ENCODE peak calls at places on chromosomes 11 and 22, in nine cellular contexts. M is breast epithelium, A is esophagus muscularis mucosa, Y is stomach, E is tibial nerve, X is adrenal gland, V is heart left ventricle, J is IMR-90, W is HCT116. D is an unnamed sample.

GRCh38 chr11:103338621-103339484 is 229.6 kb downstream of the DYNC2H1 start:
- DNase-seq in W (no peak), M (no peak), E (no peak), V (no peak), X (no peak), A (no peak), Y (no peak), J (peak; percentile 66), D (no peak)

GRCh38 chr11:82676483-82677094 is 57.1 kb downstream of the FAM181B start:
- DNase-seq in X (no peak), M (no peak), Y (no peak), A (no peak), E (no peak), V (no peak), W (no peak), J (no peak), D (no peak)

GRCh38 chr11:108565653-108566052 is 27.9 kb downstream of the EXPH5 start:
- DNase-seq in Y (peak; percentile 36), M (no peak), V (no peak), J (no peak), X (no peak), W (no peak), E (no peak), A (no peak), D (no peak)

GRCh38 chr11:5196731-5197130 is 3.8 kb downstream of the OR51V1 start:
- DNase-seq in W (no peak), A (no peak), E (no peak), X (no peak), M (no peak), V (no peak), J (peak; percentile 10), Y (no peak), D (no peak)

GRCh38 chr11:67600324-67601029 is 6.3 kb upstream of the NDUFV1 start:
- DNase-seq in M (no peak), W (no peak), E (no peak), X (no peak), Y (no peak), V (no peak), J (no peak), A (no peak), D (no peak)

GRCh38 chr11:92826136-92826535 is 143.3 kb upstream of the MTNR1B start:
- DNase-seq in X (no peak), J (peak; percentile 64), V (no peak), A (no peak), E (no peak), Y (no peak), W (no peak), M (no peak), D (no peak)

GRCh38 chr11:75667268-75667830 is 1.5 kb downstream of the MAP6 start:
- DNase-seq in E (no peak), M (no peak), W (no peak), Y (peak; percentile 36), J (no peak), V (no peak), A (no peak), X (peak; percentile 55), D (no peak)

GRCh38 chr11:111382451-111382850 is 3.4 kb upstream of the POU2AF1 start:
- DNase-seq in V (no peak), J (no peak), M (no peak), X (no peak), Y (no peak), W (no peak), E (no peak), A (no peak), D (no peak)

GRCh38 chr11:111183706-111184105 is 61.8 kb upstream of the POU2AF2 start:
- DNase-seq in J (peak; percentile 42), Y (no peak), M (no peak), A (no peak), X (no peak), E (no peak), V (no peak), W (no peak), D (no peak)

GRCh38 chr11:24679686-24680318 is 182.9 kb downstream of the LUZP2 start:
- DNase-seq in E (no peak), Y (no peak), W (no peak), V (no peak), J (peak; percentile 22), M (no peak), A (no peak), X (no peak), D (no peak)

GRCh38 chr11:62140302-62141110 is 16.7 kb downstream of the INCENP start:
- DNase-seq in E (no peak), X (no peak), W (no peak), A (no peak), V (no peak), J (no peak), M (no peak), Y (peak; percentile 11), D (no peak)

GRCh38 chr11:70771099-70771885 is 373.0 kb downstream of the CTTN start:
- DNase-seq in J (no peak), Y (no peak), M (no peak), A (no peak), W (no peak), E (no peak), X (no peak), V (no peak), D (no peak)

GRCh38 chr11:107102692-107103463 is 84.6 kb upstream of the GUCY1A2 start:
- DNase-seq in A (no peak), J (no peak), Y (no peak), M (no peak), X (peak; percentile 49), E (no peak), W (no peak), V (no peak), D (peak; percentile 28)

GRCh38 chr22:22110548-22111266 is 128.1 kb upstream of the TOP3B start:
- DNase-seq in M (no peak), J (peak; percentile 78), E (no peak), V (peak; percentile 56), A (no peak), X (peak; percentile 25), W (peak; percentile 46), Y (no peak), D (no peak)

GRCh38 chr22:18987765-18988164 is 51.7 kb upstream of the PRODH start:
- DNase-seq in Y (no peak), A (no peak), X (no peak), W (no peak), E (no peak), M (peak; percentile 41), J (no peak), V (no peak), D (no peak)

GRCh38 chr11:132278801-132279574 is 908.6 kb downstream of the NTM start:
- DNase-seq in W (no peak), V (no peak), Y (no peak), A (no peak), X (no peak), J (peak; percentile 72), E (peak; percentile 12), M (no peak), D (no peak)

GRCh38 chr11:23112987-23113886 is 253.0 kb upstream of the CCDC179 start:
- DNase-seq in Y (peak; percentile 57), J (peak; percentile 63), X (peak; percentile 36), E (no peak), V (peak; percentile 29), W (no peak), A (no peak), M (no peak), D (no peak)

GRCh38 chr11:67275606-67276409 is 9.5 kb downstream of the GRK2 start:
- DNase-seq in M (no peak), E (no peak), X (peak; percentile 15), J (no peak), A (no peak), Y (no peak), V (peak; percentile 49), W (no peak), D (no peak)

DNA sequence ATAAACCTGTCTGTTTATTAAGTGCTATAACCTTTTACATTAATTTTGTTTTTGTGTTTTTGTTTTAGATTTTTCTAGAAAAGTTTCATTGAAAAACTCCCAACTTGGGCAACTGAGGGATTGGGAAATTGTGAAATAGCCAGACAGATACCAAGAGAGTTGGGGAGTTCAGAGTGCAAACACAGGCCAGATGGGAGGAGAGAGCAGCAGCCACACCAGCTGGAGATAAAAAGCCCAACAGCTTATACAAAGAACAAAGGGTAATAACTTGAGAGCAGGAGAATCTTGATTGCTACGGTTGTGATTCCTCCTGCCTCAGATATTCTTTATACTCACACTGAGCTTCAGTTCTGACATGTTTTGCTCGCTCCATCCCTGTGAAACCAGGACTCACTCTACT is 1642.2 kb downstream of the LRRC4C start:
- DNase-seq in X (no peak), M (no peak), A (no peak), J (no peak), E (no peak), Y (no peak), V (no peak), W (no peak), D (no peak)
- TF ChIP-seq POLR2A in X (no peak), M (no peak), A (no peak), J (no peak), E (no peak), Y (no peak), V (no peak), W (no peak), D (no peak)

DNA sequence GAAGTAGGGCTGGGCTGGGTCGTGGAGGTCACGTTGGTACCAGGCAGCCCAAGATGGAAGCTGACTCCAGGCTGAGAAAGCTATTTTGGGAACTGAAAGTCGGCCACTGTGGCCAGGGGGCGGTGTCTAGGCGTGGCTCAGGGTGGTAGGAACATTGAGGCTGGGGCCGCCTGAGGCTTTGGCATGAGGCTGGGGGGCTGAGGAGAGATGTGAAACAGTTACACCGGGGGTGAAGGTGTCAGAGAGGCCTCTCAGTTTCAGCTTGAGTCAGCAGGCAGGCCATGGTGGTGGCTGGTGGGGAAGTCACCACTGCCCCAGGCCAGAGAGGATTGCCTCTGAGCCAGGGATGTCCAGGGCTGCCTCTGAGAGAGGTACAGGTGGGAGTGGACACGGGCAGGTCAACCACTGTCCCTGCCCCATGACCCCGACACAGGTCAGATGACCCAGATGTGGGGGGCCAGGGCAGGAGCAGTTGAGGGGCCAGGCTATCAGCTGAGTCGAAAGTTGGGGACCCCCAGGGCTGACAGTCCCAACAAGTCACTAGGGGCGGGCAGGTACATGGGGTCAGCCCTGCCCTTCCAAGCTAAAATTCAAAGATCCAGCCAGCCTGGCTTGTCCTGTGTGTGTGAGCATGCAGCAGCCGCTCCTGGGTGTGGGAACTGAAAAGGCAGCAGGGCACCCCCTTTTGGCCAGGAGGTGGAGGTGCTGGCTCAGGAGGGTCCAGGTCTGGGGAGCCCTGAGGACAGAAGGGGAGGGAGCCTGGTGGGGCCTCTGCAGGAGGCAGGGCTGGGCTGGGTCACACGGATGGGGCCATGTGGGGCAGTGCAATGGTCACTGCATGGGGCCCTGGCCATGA is 7.2 kb downstream of the KCNK7 start:
- DNase-seq in V (peak; percentile 76), X (peak; percentile 77), M (no peak), A (no peak), E (no peak), W (no peak), J (peak; percentile 32), Y (peak; percentile 80), D (peak; percentile 80)
- TF ChIP-seq CTCF in V (peak; percentile 66), X (peak; percentile 39), M (peak; percentile 20), A (peak; percentile 32), E (peak; percentile 44), W (peak; percentile 77), J (peak; percentile 46), Y (peak; percentile 36), D (peak; percentile 70)

GRCh38 chr11:44936951-44937543 is 13.6 kb downstream of the TP53I11 start:
- DNase-seq in Y (no peak), J (no peak), A (no peak), V (no peak), X (no peak), M (no peak), W (no peak), E (no peak), D (no peak)
- H3K4me1 ChIP-seq in Y (peaks cover 23% of the 10 kb centered on the region), J (no peaks in the 10 kb centered on the region), A (peaks cover 46% of the 10 kb centered on the region), V (peaks cover 35% of the 10 kb centered on the region), X (no peaks in the 10 kb centered on the region), M (no peaks in the 10 kb centered on the region), W (no peaks in the 10 kb centered on the region), E (peaks cover 35% of the 10 kb centered on the region), D (peaks cover 8% of the 10 kb centered on the region)

GRCh38 chr11:10857604-10858504 is at the start of gene ZBED5:
- DNase-seq in V (peak; percentile 98), M (peak; percentile 96), A (peak; percentile 99), X (peak; percentile 98), Y (peak; percentile 99), W (peak; percentile 94), E (peak; percentile 97), J (peak; percentile 97), D (peak; percentile 98)
- TF ChIP-seq POLR2A in V (peak; percentile 98), M (peak; percentile 89), A (peak; percentile 81), X (peak; percentile 98), Y (no peak), W (peak; percentile 84), E (peak; percentile 95), J (peak; percentile 92), D (peak; percentile 99)

D was measured in gastrocnemius medialis.